ENCODE peak calls at places on chromosomes 13 and 19, in six cellular contexts. One of them, this sample, is unnamed.

GRCh38 chr13:29523199-29523931 is 72.1 kb downstream of the SLC7A1 start:
- DNase-seq in SIG-M5: no peak
- DNase-seq in CD8-positive, alpha-beta memory T cell: no peak
- DNase-seq in activated T-helper 1 cell treated with Interleukin-2 at 50 U/mL for 16 hours: no peak
- DNase-seq in stimulated activated CD4-positive, alpha-beta T cell treated with anti-CD3 and anti-CD28 coated beads, Interleukin-15, amount 100 ng/mL, for 48 hours: no peak
- DNase-seq in HTR-8/SVneo: no peak
- DNase-seq in this sample: peak; percentile 92

GRCh38 chr19:39265321-39265916 is 2.8 kb upstream of the IFNL2 start:
- DNase-seq in SIG-M5: no peak
- DNase-seq in CD8-positive, alpha-beta memory T cell: peak; percentile 41
- DNase-seq in activated T-helper 1 cell treated with Interleukin-2 at 50 U/mL for 16 hours: no peak
- DNase-seq in stimulated activated CD4-positive, alpha-beta T cell treated with anti-CD3 and anti-CD28 coated beads, Interleukin-15, amount 100 ng/mL, for 48 hours: no peak
- DNase-seq in HTR-8/SVneo: no peak
- DNase-seq in this sample: peak; percentile 4

GRCh38 chr13:39415403-39415802 is 187.6 kb downstream of the LHFPL6 start:
- DNase-seq in SIG-M5: no peak
- DNase-seq in CD8-positive, alpha-beta memory T cell: no peak
- DNase-seq in activated T-helper 1 cell treated with Interleukin-2 at 50 U/mL for 16 hours: no peak
- DNase-seq in stimulated activated CD4-positive, alpha-beta T cell treated with anti-CD3 and anti-CD28 coated beads, Interleukin-15, amount 100 ng/mL, for 48 hours: no peak
- DNase-seq in HTR-8/SVneo: peak; percentile 15
- DNase-seq in this sample: peak; percentile 68

GRCh38 chr13:96297360-96297759 is 207.5 kb downstream of the HS6ST3 start:
- DNase-seq in SIG-M5: no peak
- DNase-seq in CD8-positive, alpha-beta memory T cell: no peak
- DNase-seq in activated T-helper 1 cell treated with Interleukin-2 at 50 U/mL for 16 hours: no peak
- DNase-seq in stimulated activated CD4-positive, alpha-beta T cell treated with anti-CD3 and anti-CD28 coated beads, Interleukin-15, amount 100 ng/mL, for 48 hours: no peak
- DNase-seq in HTR-8/SVneo: no peak
- DNase-seq in this sample: no peak

GRCh38 chr19:12891553-12892021 is 627 bp downstream of the GCDH start:
- DNase-seq in SIG-M5: no peak
- DNase-seq in CD8-positive, alpha-beta memory T cell: no peak
- DNase-seq in activated T-helper 1 cell treated with Interleukin-2 at 50 U/mL for 16 hours: no peak
- DNase-seq in stimulated activated CD4-positive, alpha-beta T cell treated with anti-CD3 and anti-CD28 coated beads, Interleukin-15, amount 100 ng/mL, for 48 hours: no peak
- DNase-seq in HTR-8/SVneo: no peak
- DNase-seq in this sample: no peak

GRCh38 chr19:40279761-40280607 is 5.2 kb downstream of the AKT2 start:
- DNase-seq in SIG-M5: no peak
- DNase-seq in CD8-positive, alpha-beta memory T cell: peak; percentile 26
- DNase-seq in activated T-helper 1 cell treated with Interleukin-2 at 50 U/mL for 16 hours: no peak
- DNase-seq in stimulated activated CD4-positive, alpha-beta T cell treated with anti-CD3 and anti-CD28 coated beads, Interleukin-15, amount 100 ng/mL, for 48 hours: no peak
- DNase-seq in HTR-8/SVneo: no peak
- DNase-seq in this sample: peak; percentile 30

GRCh38 chr13:99008577-99008976 is 30.7 kb upstream of the DOCK9 start:
- DNase-seq in SIG-M5: no peak
- DNase-seq in CD8-positive, alpha-beta memory T cell: no peak
- DNase-seq in activated T-helper 1 cell treated with Interleukin-2 at 50 U/mL for 16 hours: no peak
- DNase-seq in stimulated activated CD4-positive, alpha-beta T cell treated with anti-CD3 and anti-CD28 coated beads, Interleukin-15, amount 100 ng/mL, for 48 hours: no peak
- DNase-seq in HTR-8/SVneo: no peak
- DNase-seq in this sample: no peak

GRCh38 chr13:48068036-48068435 is 26.9 kb downstream of the MED4 start:
- DNase-seq in SIG-M5: no peak
- DNase-seq in CD8-positive, alpha-beta memory T cell: no peak
- DNase-seq in activated T-helper 1 cell treated with Interleukin-2 at 50 U/mL for 16 hours: no peak
- DNase-seq in stimulated activated CD4-positive, alpha-beta T cell treated with anti-CD3 and anti-CD28 coated beads, Interleukin-15, amount 100 ng/mL, for 48 hours: no peak
- DNase-seq in HTR-8/SVneo: no peak
- DNase-seq in this sample: no peak

GRCh38 chr19:52102782-52103181 is 7.2 kb upstream of the ZNF841 start:
- DNase-seq in SIG-M5: no peak
- DNase-seq in CD8-positive, alpha-beta memory T cell: no peak
- DNase-seq in activated T-helper 1 cell treated with Interleukin-2 at 50 U/mL for 16 hours: no peak
- DNase-seq in stimulated activated CD4-positive, alpha-beta T cell treated with anti-CD3 and anti-CD28 coated beads, Interleukin-15, amount 100 ng/mL, for 48 hours: no peak
- DNase-seq in HTR-8/SVneo: no peak
- DNase-seq in this sample: no peak

GRCh38 chr13:33751151-33751550 is 66.8 kb upstream of the RFC3 start:
- DNase-seq in SIG-M5: no peak
- DNase-seq in CD8-positive, alpha-beta memory T cell: no peak
- DNase-seq in activated T-helper 1 cell treated with Interleukin-2 at 50 U/mL for 16 hours: no peak
- DNase-seq in stimulated activated CD4-positive, alpha-beta T cell treated with anti-CD3 and anti-CD28 coated beads, Interleukin-15, amount 100 ng/mL, for 48 hours: no peak
- DNase-seq in HTR-8/SVneo: no peak
- DNase-seq in this sample: peak; percentile 75

GRCh38 chr19:19361075-19361594 is 40.5 kb downstream of the MAU2 start:
- DNase-seq in SIG-M5: no peak
- DNase-seq in CD8-positive, alpha-beta memory T cell: peak; percentile 75
- DNase-seq in activated T-helper 1 cell treated with Interleukin-2 at 50 U/mL for 16 hours: peak; percentile 39
- DNase-seq in stimulated activated CD4-positive, alpha-beta T cell treated with anti-CD3 and anti-CD28 coated beads, Interleukin-15, amount 100 ng/mL, for 48 hours: peak; percentile 71
- DNase-seq in HTR-8/SVneo: peak; percentile 84
- DNase-seq in this sample: peak; percentile 90

This sample was measured in GM23248.